ENCODE peak calls at places on chromosomes 6 and 20, in four cellular contexts. One of them, this sample, is unnamed.

GRCh38 chr6:42860031-42860430 is 19.4 kb upstream of the RPL7L1 start:
- DNase-seq in activated naive CD8-positive, alpha-beta T cell treated with anti-CD3 and anti-CD28 coated beads for 36 hours: no peak
- DNase-seq in Ammon's horn: no peak
- DNase-seq in C1 segment of cervical spinal cord: no peak
- DNase-seq in this sample: no peak

GRCh38 chr6:41846666-41847237 is 48.4 kb downstream of the USP49 start:
- DNase-seq in activated naive CD8-positive, alpha-beta T cell treated with anti-CD3 and anti-CD28 coated beads for 36 hours: peak
- DNase-seq in Ammon's horn: peak
- DNase-seq in C1 segment of cervical spinal cord: no peak
- DNase-seq in this sample: peak

GRCh38 chr6:4790158-4790899 is 14.1 kb downstream of the CDYL start:
- DNase-seq in activated naive CD8-positive, alpha-beta T cell treated with anti-CD3 and anti-CD28 coated beads for 36 hours: no peak
- DNase-seq in Ammon's horn: no peak
- DNase-seq in C1 segment of cervical spinal cord: no peak
- DNase-seq in this sample: no peak

GRCh38 chr20:10761232-10761631 is 87.4 kb upstream of the JAG1 start:
- DNase-seq in activated naive CD8-positive, alpha-beta T cell treated with anti-CD3 and anti-CD28 coated beads for 36 hours: no peak
- DNase-seq in Ammon's horn: peak
- DNase-seq in C1 segment of cervical spinal cord: no peak
- DNase-seq in this sample: no peak

GRCh38 chr6:157760137-157760536 is 62.9 kb upstream of the SNX9 start:
- DNase-seq in activated naive CD8-positive, alpha-beta T cell treated with anti-CD3 and anti-CD28 coated beads for 36 hours: no peak
- DNase-seq in Ammon's horn: no peak
- DNase-seq in C1 segment of cervical spinal cord: no peak
- DNase-seq in this sample: no peak

GRCh38 chr20:3326779-3327521 is 80.5 kb downstream of the DNAAF9 start:
- DNase-seq in activated naive CD8-positive, alpha-beta T cell treated with anti-CD3 and anti-CD28 coated beads for 36 hours: no peak
- DNase-seq in Ammon's horn: no peak
- DNase-seq in C1 segment of cervical spinal cord: no peak
- DNase-seq in this sample: no peak

GRCh38 chr20:22771706-22772105 is 187.3 kb upstream of the FOXA2 start:
- DNase-seq in activated naive CD8-positive, alpha-beta T cell treated with anti-CD3 and anti-CD28 coated beads for 36 hours: no peak
- DNase-seq in Ammon's horn: no peak
- DNase-seq in C1 segment of cervical spinal cord: no peak
- DNase-seq in this sample: no peak

GRCh38 chr20:62050166-62051120 is 15.2 kb downstream of the TAF4 start:
- DNase-seq in activated naive CD8-positive, alpha-beta T cell treated with anti-CD3 and anti-CD28 coated beads for 36 hours: no peak
- DNase-seq in Ammon's horn: no peak
- DNase-seq in C1 segment of cervical spinal cord: no peak
- DNase-seq in this sample: no peak

GRCh38 chr20:41181567-41181966 is 44.2 kb downstream of the PLCG1 start:
- DNase-seq in activated naive CD8-positive, alpha-beta T cell treated with anti-CD3 and anti-CD28 coated beads for 36 hours: no peak
- DNase-seq in Ammon's horn: peak
- DNase-seq in C1 segment of cervical spinal cord: peak
- DNase-seq in this sample: no peak

GRCh38 chr6:157184202-157185015 is 138.9 kb downstream of the TMEM242 start:
- DNase-seq in activated naive CD8-positive, alpha-beta T cell treated with anti-CD3 and anti-CD28 coated beads for 36 hours: peak
- DNase-seq in Ammon's horn: peak
- DNase-seq in C1 segment of cervical spinal cord: peak
- DNase-seq in this sample: peak

GRCh38 chr6:33733294-33734007 is 13.3 kb downstream of the IP6K3 start:
- DNase-seq in activated naive CD8-positive, alpha-beta T cell treated with anti-CD3 and anti-CD28 coated beads for 36 hours: no peak
- DNase-seq in Ammon's horn: no peak
- DNase-seq in C1 segment of cervical spinal cord: peak
- DNase-seq in this sample: no peak

GRCh38 chr20:40776702-40777457 is 87.8 kb upstream of the MAFB start:
- DNase-seq in activated naive CD8-positive, alpha-beta T cell treated with anti-CD3 and anti-CD28 coated beads for 36 hours: no peak
- DNase-seq in Ammon's horn: no peak
- DNase-seq in C1 segment of cervical spinal cord: no peak
- DNase-seq in this sample: no peak

GRCh38 chr20:50245561-50246366 is 55.1 kb downstream of the CEBPB start:
- DNase-seq in activated naive CD8-positive, alpha-beta T cell treated with anti-CD3 and anti-CD28 coated beads for 36 hours: no peak
- DNase-seq in Ammon's horn: no peak
- DNase-seq in C1 segment of cervical spinal cord: no peak
- DNase-seq in this sample: no peak

GRCh38 chr6:10613077-10613476 is 81.3 kb downstream of the C6orf52 start:
- DNase-seq in activated naive CD8-positive, alpha-beta T cell treated with anti-CD3 and anti-CD28 coated beads for 36 hours: no peak
- DNase-seq in Ammon's horn: no peak
- DNase-seq in C1 segment of cervical spinal cord: no peak
- DNase-seq in this sample: no peak

GRCh38 chr6:106973018-106973840 is 1.3 kb downstream of the CD24 start:
- DNase-seq in activated naive CD8-positive, alpha-beta T cell treated with anti-CD3 and anti-CD28 coated beads for 36 hours: peak
- DNase-seq in Ammon's horn: peak
- DNase-seq in C1 segment of cervical spinal cord: no peak
- DNase-seq in this sample: no peak

GRCh38 chr6:380234-381218 is 11.0 kb upstream of the IRF4 start:
- DNase-seq in activated naive CD8-positive, alpha-beta T cell treated with anti-CD3 and anti-CD28 coated beads for 36 hours: no peak
- DNase-seq in Ammon's horn: no peak
- DNase-seq in C1 segment of cervical spinal cord: no peak
- DNase-seq in this sample: no peak

This sample was measured in T-helper 1 cell.